ENCODE peak calls at places on chromosomes 7 and 10, in nine cellular contexts. Y is suprapubic skin; Z is CD8-positive, alpha-beta memory T cell; M is SJSA1; B is gastrocnemius medialis; R is heart right ventricle; E is upper lobe of right lung; J is CD8-positive, alpha-beta T cell; V is neural progenitor cell. P is an unnamed sample.
A peak's percentile ranks its signal among the peaks of the same experiment; 100 is the strongest.

GRCh38 chr10:63866075-63866746 is 345.0 kb downstream of the REEP3 start:
- DNase-seq in Y (no peak), Z (peak; percentile 27), M (peak; percentile 53), B (no peak), R (peak; percentile 25), E (peak; percentile 64), J (peak; percentile 22), V (peak; percentile 88), P (peak; percentile 11)

GRCh38 chr7:4552985-4553384 is 129.1 kb upstream of the FOXK1 start:
- DNase-seq in Y (no peak), Z (no peak), M (no peak), B (no peak), R (no peak), E (no peak), J (no peak), V (no peak), P (no peak)

GRCh38 chr7:22444181-22444966 is 55.6 kb downstream of the STEAP1B start:
- DNase-seq in Y (no peak), Z (no peak), M (no peak), B (no peak), R (peak; percentile 64), E (no peak), J (no peak), V (no peak), P (no peak)

GRCh38 chr7:79403879-79404278 is 49.6 kb downstream of the MAGI2 start:
- DNase-seq in Y (no peak), Z (no peak), M (no peak), B (no peak), R (no peak), E (no peak), J (no peak), V (no peak), P (no peak)

GRCh38 chr10:69654376-69654775 is 24.3 kb downstream of the FAM241B start:
- DNase-seq in Y (no peak), Z (no peak), M (no peak), B (no peak), R (no peak), E (no peak), J (no peak), V (no peak), P (no peak)

GRCh38 chr7:23373151-23374004 is 74.2 kb downstream of the MALSU1 start:
- DNase-seq in Y (no peak), Z (peak; percentile 49), M (no peak), B (no peak), R (no peak), E (no peak), J (peak; percentile 69), V (no peak), P (peak; percentile 13)

GRCh38 chr7:30699706-30700495 is 17.6 kb upstream of the CRHR2 start:
- DNase-seq in Y (no peak), Z (no peak), M (no peak), B (no peak), R (no peak), E (no peak), J (no peak), V (no peak), P (no peak)

GRCh38 chr7:100673302-100673941 is at the start of gene GNB2:
- DNase-seq in Y (peak; percentile 100), Z (peak; percentile 96), M (peak; percentile 100), B (peak; percentile 98), R (peak; percentile 99), E (peak; percentile 100), J (peak; percentile 95), V (peak; percentile 99), P (peak; percentile 97)

GRCh38 chr10:132394201-132394811 is 2.7 kb upstream of the PWWP2B start:
- DNase-seq in Y (no peak), Z (no peak), M (no peak), B (no peak), R (no peak), E (no peak), J (peak; percentile 26), V (no peak), P (no peak)

GRCh38 chr10:62744136-62744535 is 60.4 kb upstream of the ADO start:
- DNase-seq in Y (no peak), Z (no peak), M (no peak), B (no peak), R (no peak), E (peak; percentile 65), J (no peak), V (no peak), P (no peak)

GRCh38 chr7:27046854-27047549 is 48.8 kb downstream of the HOXA1 start:
- DNase-seq in Y (no peak), Z (no peak), M (peak; percentile 18), B (no peak), R (no peak), E (no peak), J (no peak), V (no peak), P (no peak)

GRCh38 chr10:49761789-49762565 is at the start of gene OGDHL:
- DNase-seq in Y (no peak), Z (peak; percentile 11), M (peak; percentile 20), B (no peak), R (peak; percentile 23), E (peak; percentile 78), J (no peak), V (peak; percentile 94), P (no peak)

GRCh38 chr7:47725031-47725780 is 143.3 kb upstream of the TNS3 start:
- DNase-seq in Y (no peak), Z (no peak), M (peak; percentile 31), B (no peak), R (no peak), E (no peak), J (no peak), V (no peak), P (no peak)

GRCh38 chr10:96632974-96633373 is 46.2 kb upstream of the TM9SF3 start:
- DNase-seq in Y (no peak), Z (no peak), M (no peak), B (no peak), R (no peak), E (no peak), J (no peak), V (no peak), P (no peak)

GRCh38 chr10:125982256-125982948 is 86.0 kb downstream of the FANK1 start:
- DNase-seq in Y (no peak), Z (peak; percentile 13), M (peak; percentile 83), B (no peak), R (peak; percentile 61), E (no peak), J (no peak), V (peak; percentile 79), P (no peak)

GRCh38 chr10:128316327-128316726 is 190.1 kb upstream of the MKI67 start:
- DNase-seq in Y (no peak), Z (no peak), M (no peak), B (no peak), R (no peak), E (no peak), J (no peak), V (no peak), P (no peak)

GRCh38 chr7:78609281-78609680 is 810.7 kb downstream of the PHTF2 start:
- DNase-seq in Y (no peak), Z (no peak), M (no peak), B (no peak), R (no peak), E (no peak), J (no peak), V (no peak), P (no peak)

GRCh38 chr10:43781480-43782361 is 133.0 kb upstream of the ZNF32 start:
- DNase-seq in Y (no peak), Z (no peak), M (no peak), B (no peak), R (no peak), E (no peak), J (no peak), V (no peak), P (no peak)

DNA sequence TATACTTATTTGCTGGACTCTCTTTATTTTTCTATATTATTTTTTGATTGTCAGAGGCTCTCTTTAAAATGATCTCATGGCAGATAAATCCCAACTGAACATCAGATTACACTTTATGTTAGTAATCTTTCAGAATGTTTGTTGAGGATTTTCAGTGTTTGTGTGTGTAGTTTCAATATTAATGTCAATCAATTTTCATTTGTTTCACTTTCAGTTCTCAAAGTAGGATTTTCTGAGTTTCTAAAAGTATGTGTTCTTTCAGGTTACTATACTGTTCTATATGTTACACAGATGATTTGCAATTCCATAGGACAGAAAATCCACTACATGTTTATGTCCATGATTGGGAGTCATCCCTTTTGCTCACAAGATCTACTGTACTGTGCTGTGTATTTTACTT is 311.9 kb upstream of the POT1 start:
- DNase-seq in Y (no peak), Z (no peak), M (no peak), B (no peak), R (no peak), E (no peak), J (no peak), V (no peak), P (no peak)
- H3K4me3 ChIP-seq in Y (no peak overlapping the region), Z (no peak overlapping the region), M (no peak overlapping the region), B (no peak overlapping the region), R (no peak overlapping the region), E (no peak overlapping the region), J (no peak overlapping the region), V (no peak overlapping the region), P (no peak overlapping the region)

GRCh38 chr7:131072505-131073091 is 255.1 kb upstream of the MKLN1 start:
- DNase-seq in Y (no peak), Z (no peak), M (peak; percentile 56), B (no peak), R (no peak), E (no peak), J (no peak), V (peak; percentile 59), P (no peak)

GRCh38 chr7:131071786-131072504 is 255.7 kb upstream of the MKLN1 start:
- DNase-seq in Y (no peak), Z (no peak), M (peak; percentile 88), B (no peak), R (peak; percentile 87), E (no peak), J (no peak), V (no peak), P (no peak)

GRCh38 chr7:131068604-131069021 is 259.1 kb upstream of the MKLN1 start:
- DNase-seq in Y (no peak), Z (no peak), M (peak; percentile 17), B (no peak), R (no peak), E (no peak), J (no peak), V (peak; percentile 13), P (no peak)

GRCh38 chr7:131066635-131067034 is 261.0 kb upstream of the MKLN1 start:
- DNase-seq in Y (no peak), Z (no peak), M (peak; percentile 28), B (no peak), R (no peak), E (no peak), J (no peak), V (no peak), P (no peak)

GRCh38 chr7:131067220-131067619 is 260.5 kb upstream of the MKLN1 start:
- DNase-seq in Y (no peak), Z (no peak), M (peak; percentile 10), B (no peak), R (no peak), E (no peak), J (no peak), V (no peak), P (no peak)
- H3K4me1 ChIP-seq in Y (peaks cover 31% of the 10 kb centered on the region), Z (peaks cover 69% of the 10 kb centered on the region), M (peaks cover 31% of the 10 kb centered on the region), B (peaks cover 81% of the 10 kb centered on the region), R (peaks cover 22% of the 10 kb centered on the region), E (peaks cover 48% of the 10 kb centered on the region), J (peaks cover 57% of the 10 kb centered on the region), V (peaks cover 5% of the 10 kb centered on the region), P (peaks cover 12% of the 10 kb centered on the region)

GRCh38 chr10:17454801-17455520 is 566 bp upstream of the ST8SIA6 start:
- DNase-seq in Y (no peak), Z (no peak), M (no peak), B (no peak), R (no peak), E (no peak), J (no peak), V (no peak), P (no peak)
- H3K27ac ChIP-seq in Y (peak overlapping the region; percentile 77), Z (peak overlapping the region; percentile 77), M (no peak overlapping the region), B (no peak overlapping the region), R (no peak overlapping the region), E (peak overlapping the region; percentile 49), J (no peak overlapping the region), V (no peak overlapping the region), P (no peak overlapping the region)

GRCh38 chr10:103853428-103854264 is 1.7 kb downstream of the SH3PXD2A start:
- DNase-seq in Y (no peak), Z (no peak), M (no peak), B (no peak), R (no peak), E (no peak), J (no peak), V (no peak), P (no peak)
- H3K4me3 ChIP-seq in Y (peak overlapping the region; percentile 73), Z (no peak overlapping the region), M (no peak overlapping the region), B (peak overlapping the region; percentile 56), R (peak overlapping the region; percentile 73), E (peak overlapping the region; percentile 69), J (no peak overlapping the region), V (peak overlapping the region; percentile 67), P (no peak overlapping the region)